ENCODE peak calls at places on chromosomes 11 and 22, in eight cellular contexts. One of them, this sample, is unnamed.

GRCh38 chr11:11186249-11186648 is 166.8 kb downstream of the CSNK2A3 start:
- DNase-seq in MCF 10A: no peak
- DNase-seq in adipocyte: no peak
- DNase-seq in nucleus accumbens: no peak
- DNase-seq in stimulated activated CD4-positive, alpha-beta T cell treated with anti-CD3 and anti-CD28 coated beads, Interleukin-2, amount 100 ng/mL, for 24 hours: no peak
- DNase-seq in activated CD4-positive, alpha-beta T cell treated with anti-CD3 and anti-CD28 coated beads for 48 hours: no peak
- DNase-seq in stimulated activated naive CD4-positive, alpha-beta T cell: no peak
- DNase-seq in upper lobe of right lung: no peak
- DNase-seq in this sample: no peak

GRCh38 chr22:42180349-42180842 is 49.8 kb upstream of the CYP2D6 start:
- DNase-seq in MCF 10A: no peak
- DNase-seq in upper lobe of right lung: no peak
- DNase-seq in stimulated activated CD4-positive, alpha-beta T cell treated with anti-CD3 and anti-CD28 coated beads, Interleukin-2, amount 100 ng/mL, for 24 hours: peak; percentile 23
- DNase-seq in stimulated activated naive CD4-positive, alpha-beta T cell: peak; percentile 8
- DNase-seq in activated CD4-positive, alpha-beta T cell treated with anti-CD3 and anti-CD28 coated beads for 48 hours: peak; percentile 48
- DNase-seq in adipocyte: no peak
- DNase-seq in nucleus accumbens: no peak
- DNase-seq in this sample: no peak

GRCh38 chr11:127362754-127363153 is 362.2 kb upstream of the KIRREL3 start:
- DNase-seq in nucleus accumbens: no peak
- DNase-seq in stimulated activated CD4-positive, alpha-beta T cell treated with anti-CD3 and anti-CD28 coated beads, Interleukin-2, amount 100 ng/mL, for 24 hours: no peak
- DNase-seq in MCF 10A: no peak
- DNase-seq in adipocyte: no peak
- DNase-seq in activated CD4-positive, alpha-beta T cell treated with anti-CD3 and anti-CD28 coated beads for 48 hours: no peak
- DNase-seq in stimulated activated naive CD4-positive, alpha-beta T cell: no peak
- DNase-seq in upper lobe of right lung: no peak
- DNase-seq in this sample: no peak

GRCh38 chr22:27152033-27152432 is 494.6 kb downstream of the MIAT start:
- DNase-seq in stimulated activated naive CD4-positive, alpha-beta T cell: no peak
- DNase-seq in adipocyte: no peak
- DNase-seq in stimulated activated CD4-positive, alpha-beta T cell treated with anti-CD3 and anti-CD28 coated beads, Interleukin-2, amount 100 ng/mL, for 24 hours: no peak
- DNase-seq in nucleus accumbens: no peak
- DNase-seq in MCF 10A: no peak
- DNase-seq in upper lobe of right lung: no peak
- DNase-seq in activated CD4-positive, alpha-beta T cell treated with anti-CD3 and anti-CD28 coated beads for 48 hours: no peak
- DNase-seq in this sample: no peak

GRCh38 chr11:44901120-44901519 is 49.6 kb downstream of the TP53I11 start:
- DNase-seq in stimulated activated naive CD4-positive, alpha-beta T cell: no peak
- DNase-seq in stimulated activated CD4-positive, alpha-beta T cell treated with anti-CD3 and anti-CD28 coated beads, Interleukin-2, amount 100 ng/mL, for 24 hours: no peak
- DNase-seq in adipocyte: no peak
- DNase-seq in upper lobe of right lung: no peak
- DNase-seq in MCF 10A: no peak
- DNase-seq in nucleus accumbens: no peak
- DNase-seq in activated CD4-positive, alpha-beta T cell treated with anti-CD3 and anti-CD28 coated beads for 48 hours: no peak
- DNase-seq in this sample: no peak

GRCh38 chr11:101429708-101430107 is 154.1 kb downstream of the TRPC6 start:
- DNase-seq in nucleus accumbens: no peak
- DNase-seq in adipocyte: no peak
- DNase-seq in activated CD4-positive, alpha-beta T cell treated with anti-CD3 and anti-CD28 coated beads for 48 hours: no peak
- DNase-seq in upper lobe of right lung: no peak
- DNase-seq in stimulated activated CD4-positive, alpha-beta T cell treated with anti-CD3 and anti-CD28 coated beads, Interleukin-2, amount 100 ng/mL, for 24 hours: no peak
- DNase-seq in MCF 10A: no peak
- DNase-seq in stimulated activated naive CD4-positive, alpha-beta T cell: no peak
- DNase-seq in this sample: no peak

GRCh38 chr11:47433157-47433556 is 6.9 kb upstream of the PSMC3 start:
- DNase-seq in upper lobe of right lung: no peak
- DNase-seq in adipocyte: no peak
- DNase-seq in stimulated activated naive CD4-positive, alpha-beta T cell: no peak
- DNase-seq in MCF 10A: no peak
- DNase-seq in activated CD4-positive, alpha-beta T cell treated with anti-CD3 and anti-CD28 coated beads for 48 hours: no peak
- DNase-seq in nucleus accumbens: no peak
- DNase-seq in stimulated activated CD4-positive, alpha-beta T cell treated with anti-CD3 and anti-CD28 coated beads, Interleukin-2, amount 100 ng/mL, for 24 hours: no peak
- DNase-seq in this sample: no peak

GRCh38 chr11:130514316-130514715 is 65.9 kb downstream of the ADAMTS15 start:
- DNase-seq in MCF 10A: no peak
- DNase-seq in stimulated activated naive CD4-positive, alpha-beta T cell: no peak
- DNase-seq in adipocyte: peak; percentile 64
- DNase-seq in activated CD4-positive, alpha-beta T cell treated with anti-CD3 and anti-CD28 coated beads for 48 hours: no peak
- DNase-seq in stimulated activated CD4-positive, alpha-beta T cell treated with anti-CD3 and anti-CD28 coated beads, Interleukin-2, amount 100 ng/mL, for 24 hours: no peak
- DNase-seq in nucleus accumbens: no peak
- DNase-seq in upper lobe of right lung: no peak
- DNase-seq in this sample: no peak

GRCh38 chr11:70470127-70470526 is 71.8 kb downstream of the CTTN start:
- DNase-seq in stimulated activated CD4-positive, alpha-beta T cell treated with anti-CD3 and anti-CD28 coated beads, Interleukin-2, amount 100 ng/mL, for 24 hours: no peak
- DNase-seq in nucleus accumbens: no peak
- DNase-seq in adipocyte: peak; percentile 34
- DNase-seq in MCF 10A: no peak
- DNase-seq in upper lobe of right lung: no peak
- DNase-seq in stimulated activated naive CD4-positive, alpha-beta T cell: no peak
- DNase-seq in activated CD4-positive, alpha-beta T cell treated with anti-CD3 and anti-CD28 coated beads for 48 hours: no peak
- DNase-seq in this sample: no peak

GRCh38 chr11:74283580-74284180 is 27.8 kb downstream of the P4HA3 start:
- DNase-seq in upper lobe of right lung: no peak
- DNase-seq in activated CD4-positive, alpha-beta T cell treated with anti-CD3 and anti-CD28 coated beads for 48 hours: no peak
- DNase-seq in stimulated activated CD4-positive, alpha-beta T cell treated with anti-CD3 and anti-CD28 coated beads, Interleukin-2, amount 100 ng/mL, for 24 hours: no peak
- DNase-seq in MCF 10A: no peak
- DNase-seq in adipocyte: no peak
- DNase-seq in nucleus accumbens: no peak
- DNase-seq in stimulated activated naive CD4-positive, alpha-beta T cell: no peak
- DNase-seq in this sample: no peak

GRCh38 chr11:1755344-1756023 is 5.1 kb upstream of the IFITM10 start:
- DNase-seq in adipocyte: no peak
- DNase-seq in stimulated activated CD4-positive, alpha-beta T cell treated with anti-CD3 and anti-CD28 coated beads, Interleukin-2, amount 100 ng/mL, for 24 hours: no peak
- DNase-seq in nucleus accumbens: no peak
- DNase-seq in stimulated activated naive CD4-positive, alpha-beta T cell: peak; percentile 17
- DNase-seq in upper lobe of right lung: peak; percentile 76
- DNase-seq in MCF 10A: no peak
- DNase-seq in activated CD4-positive, alpha-beta T cell treated with anti-CD3 and anti-CD28 coated beads for 48 hours: no peak
- DNase-seq in this sample: peak; percentile 79

GRCh38 chr22:24937114-24937513 is 9.4 kb downstream of the LHFPL7 start:
- DNase-seq in stimulated activated naive CD4-positive, alpha-beta T cell: no peak
- DNase-seq in adipocyte: peak; percentile 7
- DNase-seq in MCF 10A: peak; percentile 51
- DNase-seq in activated CD4-positive, alpha-beta T cell treated with anti-CD3 and anti-CD28 coated beads for 48 hours: no peak
- DNase-seq in stimulated activated CD4-positive, alpha-beta T cell treated with anti-CD3 and anti-CD28 coated beads, Interleukin-2, amount 100 ng/mL, for 24 hours: no peak
- DNase-seq in upper lobe of right lung: no peak
- DNase-seq in nucleus accumbens: no peak
- DNase-seq in this sample: no peak

GRCh38 chr11:75625970-75626691 is 42.7 kb downstream of the MAP6 start:
- DNase-seq in adipocyte: peak; percentile 74
- DNase-seq in activated CD4-positive, alpha-beta T cell treated with anti-CD3 and anti-CD28 coated beads for 48 hours: no peak
- DNase-seq in MCF 10A: peak; percentile 69
- DNase-seq in nucleus accumbens: no peak
- DNase-seq in stimulated activated CD4-positive, alpha-beta T cell treated with anti-CD3 and anti-CD28 coated beads, Interleukin-2, amount 100 ng/mL, for 24 hours: no peak
- DNase-seq in stimulated activated naive CD4-positive, alpha-beta T cell: no peak
- DNase-seq in upper lobe of right lung: no peak
- DNase-seq in this sample: no peak

GRCh38 chr22:36286096-36286957 is 33.4 kb downstream of the APOL1 start:
- DNase-seq in upper lobe of right lung: peak; percentile 87
- DNase-seq in stimulated activated naive CD4-positive, alpha-beta T cell: peak; percentile 49
- DNase-seq in adipocyte: peak; percentile 84
- DNase-seq in nucleus accumbens: no peak
- DNase-seq in MCF 10A: peak; percentile 68
- DNase-seq in activated CD4-positive, alpha-beta T cell treated with anti-CD3 and anti-CD28 coated beads for 48 hours: peak; percentile 85
- DNase-seq in stimulated activated CD4-positive, alpha-beta T cell treated with anti-CD3 and anti-CD28 coated beads, Interleukin-2, amount 100 ng/mL, for 24 hours: peak; percentile 82
- DNase-seq in this sample: peak; percentile 78

GRCh38 chr22:36726007-36726380 is 22.4 kb upstream of the CACNG2 start:
- DNase-seq in stimulated activated naive CD4-positive, alpha-beta T cell: no peak
- DNase-seq in upper lobe of right lung: peak; percentile 46
- DNase-seq in stimulated activated CD4-positive, alpha-beta T cell treated with anti-CD3 and anti-CD28 coated beads, Interleukin-2, amount 100 ng/mL, for 24 hours: no peak
- DNase-seq in activated CD4-positive, alpha-beta T cell treated with anti-CD3 and anti-CD28 coated beads for 48 hours: no peak
- DNase-seq in MCF 10A: no peak
- DNase-seq in nucleus accumbens: no peak
- DNase-seq in adipocyte: no peak
- DNase-seq in this sample: no peak

GRCh38 chr22:43376765-43377485 is 33.8 kb upstream of the SCUBE1 start:
- DNase-seq in nucleus accumbens: no peak
- DNase-seq in activated CD4-positive, alpha-beta T cell treated with anti-CD3 and anti-CD28 coated beads for 48 hours: peak; percentile 12
- DNase-seq in adipocyte: no peak
- DNase-seq in MCF 10A: no peak
- DNase-seq in upper lobe of right lung: no peak
- DNase-seq in stimulated activated naive CD4-positive, alpha-beta T cell: no peak
- DNase-seq in stimulated activated CD4-positive, alpha-beta T cell treated with anti-CD3 and anti-CD28 coated beads, Interleukin-2, amount 100 ng/mL, for 24 hours: no peak
- DNase-seq in this sample: no peak

GRCh38 chr11:66659785-66660184 is 17.9 kb downstream of the RBM4B start:
- DNase-seq in nucleus accumbens: no peak
- DNase-seq in upper lobe of right lung: no peak
- DNase-seq in activated CD4-positive, alpha-beta T cell treated with anti-CD3 and anti-CD28 coated beads for 48 hours: no peak
- DNase-seq in stimulated activated naive CD4-positive, alpha-beta T cell: no peak
- DNase-seq in adipocyte: no peak
- DNase-seq in MCF 10A: no peak
- DNase-seq in stimulated activated CD4-positive, alpha-beta T cell treated with anti-CD3 and anti-CD28 coated beads, Interleukin-2, amount 100 ng/mL, for 24 hours: no peak
- DNase-seq in this sample: no peak

GRCh38 chr11:72331761-72332160 is 87.8 kb upstream of the PHOX2A start:
- DNase-seq in stimulated activated naive CD4-positive, alpha-beta T cell: no peak
- DNase-seq in adipocyte: no peak
- DNase-seq in upper lobe of right lung: no peak
- DNase-seq in MCF 10A: no peak
- DNase-seq in activated CD4-positive, alpha-beta T cell treated with anti-CD3 and anti-CD28 coated beads for 48 hours: no peak
- DNase-seq in nucleus accumbens: no peak
- DNase-seq in stimulated activated CD4-positive, alpha-beta T cell treated with anti-CD3 and anti-CD28 coated beads, Interleukin-2, amount 100 ng/mL, for 24 hours: no peak
- DNase-seq in this sample: no peak

GRCh38 chr11:78045851-78046485 is 17.7 kb upstream of the THRSP start:
- DNase-seq in activated CD4-positive, alpha-beta T cell treated with anti-CD3 and anti-CD28 coated beads for 48 hours: peak; percentile 83
- DNase-seq in adipocyte: peak; percentile 86
- DNase-seq in stimulated activated naive CD4-positive, alpha-beta T cell: peak; percentile 76
- DNase-seq in nucleus accumbens: peak; percentile 43
- DNase-seq in upper lobe of right lung: peak; percentile 90
- DNase-seq in stimulated activated CD4-positive, alpha-beta T cell treated with anti-CD3 and anti-CD28 coated beads, Interleukin-2, amount 100 ng/mL, for 24 hours: peak; percentile 85
- DNase-seq in MCF 10A: peak; percentile 69
- DNase-seq in this sample: peak; percentile 83

This sample was measured in left ventricle myocardium inferior.